ENCODE peak calls at places on chromosome 22, in five cellular contexts. V is activated T-cell treated with anti-CD3 and anti-CD28 coated beads for 1 hour; L is T-helper 2 cell; W is activated T-helper 9 cell treated with anti-CD3 and anti-CD28 coated beads, Interleukin-2, amount 50 U/mL, for 16 hours; I is kidney. G is an unnamed sample.

GRCh38 chr22:50078246-50078645 is 7.0 kb downstream of the MLC1 start:
- DNase-seq in W (no peak), I (peak), V (no peak), L (no peak), G (peak)

GRCh38 chr22:19178065-19178658 is 374 bp downstream of the SLC25A1 start:
- DNase-seq in W (peak), L (no peak), I (peak), V (peak), G (peak)

GRCh38 chr22:44671742-44672141 is 30.3 kb upstream of the PRR5 start:
- DNase-seq in L (no peak), W (no peak), V (no peak), I (no peak), G (no peak)

GRCh38 chr22:31102441-31103081 is 4.8 kb downstream of the SELENOM start:
- DNase-seq in L (no peak), W (no peak), I (peak), V (no peak), G (peak)

GRCh38 chr22:19750666-19751490 is 9.7 kb upstream of the TBX1 start:
- DNase-seq in W (no peak), V (no peak), I (no peak), L (no peak), G (no peak)

GRCh38 chr22:31210830-31211503 is 1.1 kb upstream of the LIMK2 start:
- DNase-seq in I (no peak), L (no peak), V (no peak), W (no peak), G (no peak)

GRCh38 chr22:29269731-29270474 is 1.8 kb downstream of the EWSR1 start:
- DNase-seq in L (no peak), V (no peak), I (no peak), W (no peak), G (no peak)

GRCh38 chr22:45531441-45531840 is 28.8 kb downstream of the FBLN1 start:
- DNase-seq in V (no peak), L (no peak), W (no peak), I (no peak), G (no peak)

GRCh38 chr22:27828214-27828587 is 26.6 kb upstream of the MN1 start:
- DNase-seq in L (no peak), W (no peak), I (peak), V (no peak), G (no peak)

GRCh38 chr22:39684702-39685281 is 114.2 kb downstream of the CACNA1I start:
- DNase-seq in W (no peak), I (no peak), V (no peak), L (no peak), G (no peak)

GRCh38 chr22:44362249-44363040 is 49.7 kb upstream of the SHISAL1 start:
- DNase-seq in L (no peak), W (no peak), I (peak), V (no peak), G (peak)

GRCh38 chr22:23910496-23911190 is 16.5 kb downstream of the MIF start:
- DNase-seq in L (no peak), V (no peak), W (no peak), I (no peak), G (no peak)

GRCh38 chr22:38018938-38019827 is 34.8 kb upstream of the SOX10 start:
- DNase-seq in I (no peak), V (no peak), L (no peak), W (no peak), G (no peak)

GRCh38 chr22:17501679-17502285 is 61.5 kb upstream of the SLC25A18 start:
- DNase-seq in I (no peak), V (no peak), L (no peak), W (no peak), G (no peak)

GRCh38 chr22:49825436-49825835 is 2.2 kb downstream of the BRD1 start:
- DNase-seq in W (no peak), I (no peak), L (no peak), V (no peak), G (no peak)

GRCh38 chr22:31272522-31273446 is 19.5 kb downstream of the PIK3IP1 start:
- DNase-seq in I (no peak), L (no peak), W (no peak), V (peak), G (no peak)

GRCh38 chr22:20904008-20904979 is 12.9 kb upstream of the CRKL start:
- DNase-seq in L (no peak), V (no peak), W (no peak), I (peak), G (no peak)

GRCh38 chr22:48277868-48278581 is 1515.6 kb downstream of the TBC1D22A start:
- DNase-seq in L (no peak), V (no peak), W (no peak), I (peak), G (no peak)

GRCh38 chr22:19770349-19771220 is 10.0 kb downstream of the TBX1 start:
- DNase-seq in V (no peak), I (peak), W (no peak), L (no peak), G (peak)

GRCh38 chr22:39718206-39718605 is 147.7 kb downstream of the CACNA1I start:
- DNase-seq in W (no peak), L (no peak), I (no peak), V (no peak), G (peak)

G was measured in spleen.